ENCODE peak calls at places on chromosomes 5 and 9, in seven cellular contexts. M is GM10248, N is nephron progenitor cell, Q is LNCaP clone FGC, L is thyroid gland, Y is body of pancreas, U is NB4. T is an unnamed sample.
A peak's percentile ranks its signal among the peaks of the same experiment; 100 is the strongest.

GRCh38 chr5:134460551-134460950 is 48.9 kb upstream of the CDKN2AIPNL start:
- DNase-seq in M (peak; percentile 4), N (no peak), Q (no peak), L (no peak), Y (no peak), U (no peak), T (no peak)

GRCh38 chr5:126631920-126632319 is 31.2 kb downstream of the PHAX start:
- DNase-seq in M (no peak), N (no peak), Q (peak; percentile 15), L (no peak), Y (no peak), U (no peak), T (no peak)

GRCh38 chr9:123326662-123327093 is 29.3 kb upstream of the CRB2 start:
- DNase-seq in M (peak; percentile 83), N (no peak), Q (no peak), L (peak; percentile 47), Y (peak; percentile 23), U (peak; percentile 84), T (peak; percentile 79)

GRCh38 chr5:96528816-96529474 is 95.9 kb upstream of the PCSK1 start:
- DNase-seq in M (no peak), N (no peak), Q (no peak), L (no peak), Y (no peak), U (no peak), T (no peak)

GRCh38 chr5:56200856-56201638 is 32.1 kb downstream of the ANKRD55 start:
- DNase-seq in M (peak; percentile 73), N (peak; percentile 44), Q (peak; percentile 56), L (peak; percentile 72), Y (peak; percentile 81), U (peak; percentile 74), T (peak; percentile 82)

GRCh38 chr9:88049677-88050307 is 75.5 kb upstream of the CDK20 start:
- DNase-seq in M (no peak), N (no peak), Q (no peak), L (no peak), Y (no peak), U (no peak), T (no peak)

GRCh38 chr5:17190242-17190778 is 27.1 kb upstream of the BASP1 start:
- DNase-seq in M (peak; percentile 32), N (peak; percentile 19), Q (no peak), L (peak; percentile 17), Y (no peak), U (peak; percentile 73), T (peak; percentile 20)

GRCh38 chr5:1447772-1448361 is 2.6 kb upstream of the SLC6A3 start:
- DNase-seq in M (no peak), N (no peak), Q (no peak), L (no peak), Y (no peak), U (no peak), T (no peak)

GRCh38 chr5:176365663-176366574 is 632 bp downstream of the ARL10 start:
- DNase-seq in M (peak; percentile 52), N (peak; percentile 76), Q (no peak), L (peak; percentile 16), Y (no peak), U (no peak), T (peak; percentile 63)

GRCh38 chr5:181189363-181189961 is 15.5 kb downstream of the TRIM7 start:
- DNase-seq in M (no peak), N (peak; percentile 56), Q (no peak), L (peak; percentile 29), Y (peak; percentile 33), U (peak; percentile 56), T (no peak)

GRCh38 chr9:125103770-125104169 is 39.6 kb downstream of the SCAI start:
- DNase-seq in M (no peak), N (no peak), Q (no peak), L (no peak), Y (no peak), U (no peak), T (no peak)

DNA sequence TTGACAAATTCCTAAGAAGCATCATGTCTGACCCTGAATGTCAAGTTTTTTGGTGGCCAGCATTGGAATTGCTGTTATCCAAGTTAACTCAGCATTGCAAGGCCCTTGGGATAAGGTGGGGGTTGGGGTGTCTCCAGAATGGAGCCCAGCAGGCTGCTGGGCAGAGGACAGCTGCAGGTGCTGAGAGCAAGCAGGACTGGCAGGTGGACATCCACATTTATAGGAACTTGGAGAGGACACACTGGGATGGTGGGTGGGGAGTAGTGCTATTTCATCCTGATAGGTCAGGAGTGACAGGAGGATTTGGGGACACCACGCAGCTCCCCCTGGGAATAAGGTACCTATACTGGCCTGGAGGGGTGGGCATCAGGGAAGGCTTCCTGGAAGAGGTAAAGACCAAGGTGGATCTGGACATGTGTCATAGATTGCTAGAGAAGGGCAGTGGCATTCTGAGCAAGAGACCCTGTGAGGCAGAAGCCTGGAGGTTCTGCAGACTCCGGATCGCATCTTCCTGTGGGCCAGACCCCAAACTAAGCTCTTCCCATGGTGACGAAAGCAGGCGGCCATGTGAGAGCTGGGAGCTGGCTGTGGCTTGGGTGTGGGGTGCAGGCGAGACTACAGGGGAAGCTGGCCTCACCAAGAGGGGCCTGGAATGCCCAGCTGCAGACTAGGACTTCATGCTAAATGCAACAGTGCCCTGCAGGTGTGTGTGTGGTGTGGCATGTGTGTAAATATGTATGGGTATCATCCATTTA is 148.1 kb downstream of the RGS3 start:
- DNase-seq in M (no peak), N (no peak), Q (no peak), L (no peak), Y (no peak), U (no peak), T (no peak)
- TF ChIP-seq CTCF in M (no peak), N (no peak), Q (no peak), L (no peak), Y (no peak), U (no peak), T (no peak)

GRCh38 chr5:142924135-142924883 is 154.1 kb downstream of the ARHGAP26 start:
- DNase-seq in M (peak; percentile 35), N (no peak), Q (no peak), L (no peak), Y (no peak), U (peak; percentile 78), T (no peak)
- TF ChIP-seq CTCF in M (peak; percentile 50), N (no peak), Q (peak; percentile 18), L (no peak), Y (no peak), U (peak; percentile 27), T (peak; percentile 58)

GRCh38 chr9:108300296-108301287 is 555.2 kb downstream of the ACTL7B start:
- DNase-seq in M (no peak), N (no peak), Q (no peak), L (no peak), Y (no peak), U (peak; percentile 34), T (no peak)
- TF ChIP-seq CTCF in M (no peak), N (no peak), Q (no peak), L (no peak), Y (no peak), U (no peak), T (no peak)

GRCh38 chr5:140240987-140241706 is 61.8 kb downstream of the PFDN1 start:
- DNase-seq in M (no peak), N (peak; percentile 78), Q (peak; percentile 70), L (peak; percentile 95), Y (peak; percentile 93), U (no peak), T (no peak)
- TF ChIP-seq CTCF in M (no peak), N (no peak), Q (no peak), L (no peak), Y (no peak), U (no peak), T (no peak)

GRCh38 chr9:130327070-130327780 is 61.7 kb downstream of the HMCN2 start:
- DNase-seq in M (no peak), N (peak; percentile 57), Q (no peak), L (no peak), Y (no peak), U (peak; percentile 51), T (no peak)
- TF ChIP-seq CTCF in M (peak; percentile 9), N (peak; percentile 39), Q (no peak), L (no peak), Y (no peak), U (peak; percentile 67), T (peak; percentile 28)

DNA sequence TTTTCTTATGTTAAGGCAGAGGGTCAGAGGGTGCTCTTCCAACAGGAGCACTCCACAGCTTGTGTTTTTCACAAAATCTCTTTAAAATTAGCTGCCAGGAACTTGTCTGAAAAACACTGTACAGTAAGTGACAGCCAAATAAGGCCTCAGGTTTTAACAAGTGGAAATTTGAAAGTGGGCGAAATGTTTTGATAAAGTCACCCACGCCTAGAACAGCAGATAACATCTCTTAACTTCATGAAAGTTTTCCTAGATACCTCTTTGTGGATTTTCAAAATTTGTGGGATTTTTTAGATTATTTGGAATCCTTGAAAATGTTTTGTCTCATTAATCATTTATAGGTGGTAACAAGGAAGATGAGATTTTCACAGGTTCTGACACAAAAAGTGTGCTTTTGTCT is 121.3 kb downstream of the PDE4D start:
- DNase-seq in M (no peak), N (no peak), Q (no peak), L (no peak), Y (no peak), U (no peak), T (no peak)
- TF ChIP-seq CTCF in M (no peak), N (no peak), Q (no peak), L (no peak), Y (no peak), U (no peak), T (no peak)

DNA sequence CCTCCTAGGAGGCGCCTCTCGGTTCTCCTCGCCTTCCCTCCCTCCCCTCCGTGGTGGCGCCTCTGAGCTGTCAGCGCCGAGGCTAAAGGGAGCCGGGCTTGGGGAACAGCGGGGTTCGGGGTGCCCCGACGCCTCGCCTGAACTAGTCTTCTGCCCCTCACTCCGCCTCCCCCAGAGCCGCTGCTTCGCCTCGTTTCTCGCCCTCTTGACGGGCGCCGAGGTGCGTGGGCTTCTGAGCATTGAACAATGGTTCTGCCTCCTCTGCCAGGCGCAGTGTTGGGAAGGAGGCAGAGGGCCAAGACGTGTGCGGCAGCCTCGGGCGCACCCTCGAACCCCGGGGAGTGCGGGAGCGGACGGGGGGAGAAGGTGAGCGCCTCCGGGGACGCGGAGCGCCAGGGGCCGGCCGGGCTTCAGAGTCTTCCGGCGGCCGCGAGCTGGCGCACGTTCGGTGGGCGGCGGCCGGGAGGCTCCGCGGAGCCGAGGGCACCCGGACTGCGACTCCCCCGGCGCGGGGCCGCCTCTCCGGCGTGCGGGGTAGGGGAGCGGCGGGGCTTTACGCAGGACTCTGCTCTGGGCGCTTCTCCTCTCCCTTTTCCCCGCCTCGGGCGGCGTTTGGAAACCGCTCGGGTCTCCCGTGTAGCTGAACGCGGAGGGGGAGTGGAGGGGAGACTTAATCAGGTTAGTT is 916 bp downstream of the VLDLR start:
- DNase-seq in M (peak; percentile 38), N (peak; percentile 61), Q (no peak), L (peak; percentile 42), Y (peak; percentile 54), U (peak; percentile 69), T (peak; percentile 48)
- TF ChIP-seq CTCF in M (peak; percentile 20), N (no peak), Q (peak; percentile 31), L (no peak), Y (no peak), U (peak; percentile 6), T (no peak)

GRCh38 chr5:95238560-95239325 is 46.2 kb downstream of the MCTP1 start:
- DNase-seq in M (no peak), N (no peak), Q (peak; percentile 17), L (no peak), Y (no peak), U (peak; percentile 51), T (peak; percentile 10)
- TF ChIP-seq CTCF in M (peak; percentile 41), N (no peak), Q (peak; percentile 69), L (no peak), Y (no peak), U (peak; percentile 26), T (peak; percentile 41)